ENCODE peak calls at places on chromosome 5, in four cellular contexts. T, L, H and D are unnamed samples.

GRCh38 chr5:140221697-140222223 is 46.8 kb downstream of the CYSTM1 start:
- DNase-seq in T (no peak), L (no peak), H (peak), D (no peak)

GRCh38 chr5:136309932-136310598 is 55.3 kb downstream of the TRPC7 start:
- DNase-seq in T (no peak), L (no peak), H (no peak), D (no peak)

GRCh38 chr5:126446498-126447224 is 23.5 kb downstream of the GRAMD2B start:
- DNase-seq in T (no peak), L (no peak), H (peak), D (no peak)

GRCh38 chr5:107476783-107477182 is 194.0 kb downstream of the EFNA5 start:
- DNase-seq in T (no peak), L (no peak), H (no peak), D (peak)

GRCh38 chr5:136018814-136019777 is 9.7 kb upstream of the TGFBI start:
- DNase-seq in T (no peak), L (no peak), H (peak), D (no peak)

GRCh38 chr5:8908055-8908683 is 637.7 kb downstream of the SEMA5A start:
- DNase-seq in T (peak), L (peak), H (peak), D (peak)

GRCh38 chr5:107466233-107466769 is 204.4 kb downstream of the EFNA5 start:
- DNase-seq in T (peak), L (no peak), H (peak), D (peak)

GRCh38 chr5:38807570-38808461 is 38.0 kb upstream of the OSMR start:
- DNase-seq in T (no peak), L (no peak), H (peak), D (no peak)

GRCh38 chr5:73692166-73692640 is 66.2 kb downstream of the ARHGEF28 start:
- DNase-seq in T (no peak), L (no peak), H (peak), D (no peak)

GRCh38 chr5:67998709-67999251 is 216.8 kb upstream of the PIK3R1 start:
- DNase-seq in T (peak), L (no peak), H (peak), D (peak)

GRCh38 chr5:133685402-133686018 is 73.2 kb upstream of the FSTL4 start:
- DNase-seq in T (no peak), L (no peak), H (no peak), D (no peak)

GRCh38 chr5:39465843-39466242 is 41.1 kb upstream of the DAB2 start:
- DNase-seq in T (no peak), L (no peak), H (no peak), D (no peak)

GRCh38 chr5:36599986-36600779 is 6.2 kb upstream of the SLC1A3 start:
- DNase-seq in T (no peak), L (no peak), H (peak), D (no peak)

GRCh38 chr5:126122942-126123341 is 300.3 kb upstream of the GRAMD2B start:
- DNase-seq in T (peak), L (no peak), H (no peak), D (peak)

GRCh38 chr5:16234598-16234997 is 55.0 kb upstream of the MARCHF11 start:
- DNase-seq in T (no peak), L (no peak), H (no peak), D (no peak)

GRCh38 chr5:152187668-152188067 is 217.4 kb downstream of the NMUR2 start:
- DNase-seq in T (no peak), L (no peak), H (no peak), D (no peak)

GRCh38 chr5:152188219-152188618 is 216.9 kb downstream of the NMUR2 start:
- DNase-seq in T (no peak), L (no peak), H (no peak), D (no peak)

DNA sequence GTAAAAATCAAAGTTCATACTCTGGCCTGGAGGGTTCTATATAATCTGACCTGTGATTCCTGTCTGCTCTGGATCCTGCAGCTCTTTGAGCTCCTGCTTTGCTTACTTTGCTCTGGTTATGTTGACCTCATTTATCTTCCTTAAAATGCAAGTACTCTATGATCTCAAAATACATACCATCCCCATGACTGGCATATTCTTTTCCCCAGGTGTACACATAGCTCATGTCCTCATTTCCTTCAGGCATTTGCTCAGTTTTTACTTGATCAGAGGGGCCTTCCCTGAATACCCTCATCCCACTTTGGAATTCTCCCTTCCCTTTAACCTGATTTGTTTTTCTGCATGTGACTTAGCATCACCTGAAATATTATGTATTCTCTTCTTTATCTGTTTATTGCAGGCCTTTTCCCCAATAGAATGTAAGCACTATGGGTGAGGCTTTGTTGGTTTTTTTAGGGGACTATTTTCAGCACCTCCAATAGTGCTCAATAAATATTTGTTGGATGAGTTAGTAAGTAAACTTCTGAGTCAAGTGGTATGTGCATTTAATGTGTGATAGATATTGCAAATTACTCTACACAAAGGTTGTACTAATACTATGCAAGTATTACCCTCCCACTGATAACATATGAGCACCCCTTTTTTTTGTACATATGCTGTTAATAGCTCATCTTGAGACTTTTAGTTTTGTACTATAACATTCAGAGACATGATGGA is 211.5 kb downstream of the NMUR2 start:
- DNase-seq in T (no peak), L (no peak), H (no peak), D (no peak)
- H3K56ac ChIP-seq in T (no peak), L (no peak), H (no peak), D (no peak)

GRCh38 chr5:2856206-2856605 is 104.7 kb upstream of the IRX2 start:
- DNase-seq in T (no peak), L (no peak), H (no peak), D (no peak)

GRCh38 chr5:2863133-2863532 is 111.7 kb upstream of the IRX2 start:
- DNase-seq in T (no peak), L (no peak), H (no peak), D (no peak)

GRCh38 chr5:2860101-2860500 is 108.6 kb upstream of the IRX2 start:
- DNase-seq in T (no peak), L (no peak), H (no peak), D (no peak)

GRCh38 chr5:2861605-2862004 is 110.1 kb upstream of the IRX2 start:
- DNase-seq in T (no peak), L (no peak), H (no peak), D (no peak)

GRCh38 chr5:2857837-2858236 is 106.4 kb upstream of the IRX2 start:
- DNase-seq in T (no peak), L (no peak), H (no peak), D (no peak)
- H3K18ac ChIP-seq in T (no peak), L (no peak), H (no peak), D (no peak)

GRCh38 chr5:142973932-142974331 is 203.8 kb downstream of the ARHGAP26 start:
- DNase-seq in T (no peak), L (no peak), H (no peak), D (no peak)
- H3K56ac ChIP-seq in T (no peak), L (no peak), H (no peak), D (no peak)

GRCh38 chr5:149379807-149380374 is 799 bp upstream of the IL17B start:
- DNase-seq in T (no peak), L (no peak), H (no peak), D (no peak)

GRCh38 chr5:149378241-149378805 is 769 bp downstream of the IL17B start:
- DNase-seq in T (no peak), L (no peak), H (no peak), D (no peak)

GRCh38 chr5:149381261-149381985 is 2.3 kb upstream of the IL17B start:
- DNase-seq in T (no peak), L (no peak), H (no peak), D (no peak)

GRCh38 chr5:149380466-149381121 is 1.5 kb upstream of the IL17B start:
- DNase-seq in T (no peak), L (no peak), H (no peak), D (no peak)

DNA sequence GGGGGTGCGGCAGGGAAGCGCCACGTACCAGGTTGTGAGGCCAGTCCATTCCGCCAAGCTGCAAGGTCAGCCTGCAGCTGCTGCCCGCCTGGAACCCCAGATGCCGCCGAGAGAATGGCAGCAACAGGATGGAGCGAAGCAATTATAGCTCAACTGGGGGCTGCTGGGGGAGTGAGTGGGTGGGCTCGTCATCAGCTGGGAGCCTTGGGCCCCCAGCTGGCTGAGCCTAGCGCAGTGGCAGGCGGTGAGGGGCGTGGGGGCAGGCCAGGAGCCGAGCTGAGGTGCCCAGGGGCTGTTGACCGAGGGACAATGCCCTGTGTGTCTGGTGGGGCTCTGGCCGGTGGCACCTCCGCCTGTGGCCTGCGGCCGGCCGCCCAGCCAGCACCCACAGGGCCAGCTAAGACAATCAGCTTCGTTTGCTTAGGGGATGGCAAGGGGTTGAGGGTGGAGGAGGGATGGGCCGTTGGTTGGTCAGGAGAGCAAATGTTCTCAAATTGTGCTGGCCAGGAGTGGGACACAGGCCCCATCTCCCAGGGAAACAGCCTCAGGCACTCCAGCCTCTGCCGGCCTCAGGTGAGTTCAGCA is at the start of gene IL17B:
- DNase-seq in T (no peak), L (no peak), H (no peak), D (no peak)
- H3K18ac ChIP-seq in T (no peak), L (no peak), H (no peak), D (no peak)

GRCh38 chr5:177365845-177366527 is 8.3 kb downstream of the RGS14 start:
- DNase-seq in T (no peak), L (no peak), H (no peak), D (no peak)
- H3K56ac ChIP-seq in T (no peak), L (peak), H (peak), D (peak)

GRCh38 chr5:62421414-62421813 is 8.9 kb downstream of the IPO11 start:
- DNase-seq in T (no peak), L (no peak), H (no peak), D (no peak)
- H3K18ac ChIP-seq in T (no peak), L (no peak), H (no peak), D (no peak)

GRCh38 chr5:172530406-172530805 is 76.1 kb upstream of the SH3PXD2B start:
- DNase-seq in T (peak), L (no peak), H (no peak), D (no peak)

GRCh38 chr5:172525633-172526360 is 71.5 kb upstream of the SH3PXD2B start:
- DNase-seq in T (no peak), L (no peak), H (no peak), D (no peak)

GRCh38 chr5:172529896-172530295 is 75.6 kb upstream of the SH3PXD2B start:
- DNase-seq in T (peak), L (no peak), H (no peak), D (no peak)

GRCh38 chr5:172528440-172528839 is 74.1 kb upstream of the SH3PXD2B start:
- DNase-seq in T (peak), L (no peak), H (no peak), D (no peak)

GRCh38 chr5:172527559-172527958 is 73.2 kb upstream of the SH3PXD2B start:
- DNase-seq in T (no peak), L (no peak), H (no peak), D (no peak)
- H3K56ac ChIP-seq in T (no peak), L (no peak), H (no peak), D (no peak)